ENCODE peak calls at places on chromosomes 13 and 19, in six cellular contexts. L, U, R, F, V and A are unnamed samples.

GRCh38 chr19:43872547-43873336 is 45.6 kb downstream of the ZNF283 start:
- DNase-seq in L (no peak), U (no peak), R (no peak), F (no peak), V (no peak), A (no peak)

GRCh38 chr13:43303040-43303729 is 279.8 kb downstream of the DNAJC15 start:
- DNase-seq in L (no peak), U (no peak), R (no peak), F (peak), V (peak), A (peak)

GRCh38 chr13:30022796-30023195 is 172.4 kb upstream of the UBL3 start:
- DNase-seq in L (no peak), U (no peak), R (no peak), F (no peak), V (no peak), A (no peak)

GRCh38 chr13:110010433-110011135 is 224.2 kb upstream of the IRS2 start:
- DNase-seq in L (no peak), U (no peak), R (no peak), F (no peak), V (no peak), A (no peak)

GRCh38 chr19:17309962-17310461 is 649 bp downstream of the DDA1 start:
- DNase-seq in L (peak), U (no peak), R (no peak), F (no peak), V (no peak), A (no peak)

GRCh38 chr19:32020538-32020937 is 324.9 kb upstream of the ZNF507 start:
- DNase-seq in L (no peak), U (no peak), R (no peak), F (no peak), V (no peak), A (no peak)

GRCh38 chr19:3249408-3249807 is 24.9 kb downstream of the CELF5 start:
- DNase-seq in L (no peak), U (no peak), R (no peak), F (peak), V (no peak), A (no peak)

GRCh38 chr19:7926021-7926726 is at the start of gene CTXN1:
- DNase-seq in L (peak), U (peak), R (peak), F (peak), V (peak), A (peak)

GRCh38 chr13:97255515-97255999 is 33.4 kb downstream of the MBNL2 start:
- DNase-seq in L (no peak), U (no peak), R (no peak), F (no peak), V (no peak), A (no peak)

GRCh38 chr13:100550433-100550832 is 38.2 kb downstream of the GGACT start:
- DNase-seq in L (no peak), U (no peak), R (no peak), F (no peak), V (no peak), A (peak)

GRCh38 chr19:9958451-9958850 is 22.1 kb upstream of the OLFM2 start:
- DNase-seq in L (no peak), U (no peak), R (no peak), F (no peak), V (no peak), A (no peak)

GRCh38 chr13:110157718-110158117 is 149.2 kb downstream of the COL4A1 start:
- DNase-seq in L (no peak), U (no peak), R (no peak), F (no peak), V (no peak), A (no peak)

GRCh38 chr13:51437550-51438127 is 15.2 kb downstream of the INTS6 start:
- DNase-seq in L (no peak), U (no peak), R (no peak), F (no peak), V (no peak), A (no peak)